ENCODE peak calls at places on chromosomes 2 and 18, in eight cellular contexts. H, R, A, F, C, J, S and I are unnamed samples.

GRCh38 chr2:210445116-210445707 is 31.3 kb downstream of the LANCL1 start:
- DNase-seq in H (peak; percentile 6), R (peak; percentile 20), A (peak; percentile 56), F (peak; percentile 58), C (peak; percentile 57), J (peak; percentile 37), S (peak; percentile 18), I (peak; percentile 36)

GRCh38 chr2:204971219-204971907 is 426.1 kb downstream of the PARD3B start:
- DNase-seq in H (no peak), R (no peak), A (no peak), F (no peak), C (no peak), J (no peak), S (no peak), I (no peak)

GRCh38 chr2:231928901-231929725 is 2.9 kb upstream of the NPPC start:
- DNase-seq in H (no peak), R (no peak), A (no peak), F (no peak), C (no peak), J (no peak), S (no peak), I (no peak)

GRCh38 chr2:234571620-234572407 is 74.9 kb upstream of the ARL4C start:
- DNase-seq in H (no peak), R (no peak), A (no peak), F (no peak), C (no peak), J (peak; percentile 60), S (peak; percentile 21), I (no peak)

GRCh38 chr2:206259615-206260426 is 14.6 kb upstream of the ZDBF2 start:
- DNase-seq in H (no peak), R (no peak), A (no peak), F (no peak), C (no peak), J (no peak), S (no peak), I (no peak)

GRCh38 chr2:44553456-44553855 is 191.7 kb downstream of the CAMKMT start:
- DNase-seq in H (no peak), R (no peak), A (peak; percentile 84), F (no peak), C (peak; percentile 79), J (no peak), S (no peak), I (no peak)

GRCh38 chr2:11364565-11364887 is 20.1 kb upstream of the ROCK2 start:
- DNase-seq in H (no peak), R (no peak), A (no peak), F (no peak), C (no peak), J (no peak), S (no peak), I (no peak)

GRCh38 chr18:22019193-22019592 is 150.2 kb upstream of the GATA6 start:
- DNase-seq in H (no peak), R (no peak), A (no peak), F (no peak), C (no peak), J (no peak), S (no peak), I (no peak)

GRCh38 chr2:119723784-119724467 is 35.8 kb upstream of the PTPN4 start:
- DNase-seq in H (no peak), R (no peak), A (no peak), F (no peak), C (no peak), J (no peak), S (no peak), I (no peak)

GRCh38 chr2:51424418-51424817 is 392.5 kb upstream of the NRXN1 start:
- DNase-seq in H (peak; percentile 26), R (peak; percentile 45), A (no peak), F (peak; percentile 29), C (peak; percentile 32), J (no peak), S (peak; percentile 8), I (no peak)

GRCh38 chr2:162545254-162545653 is 201.3 kb downstream of the GCA start:
- DNase-seq in H (no peak), R (peak; percentile 36), A (no peak), F (no peak), C (no peak), J (no peak), S (peak; percentile 20), I (no peak)

GRCh38 chr2:231046908-231047269 is 9.6 kb downstream of the C2orf72 start:
- DNase-seq in H (no peak), R (no peak), A (no peak), F (no peak), C (no peak), J (no peak), S (no peak), I (no peak)

GRCh38 chr2:143177081-143177786 is 48.0 kb downstream of the ARHGAP15 start:
- DNase-seq in H (no peak), R (no peak), A (no peak), F (no peak), C (no peak), J (peak; percentile 66), S (no peak), I (no peak)

GRCh38 chr2:115484983-115485382 is 1042.5 kb downstream of the DPP10 start:
- DNase-seq in H (no peak), R (no peak), A (no peak), F (no peak), C (no peak), J (no peak), S (no peak), I (no peak)

GRCh38 chr2:189232759-189233406 is 53.3 kb upstream of the COL5A2 start:
- DNase-seq in H (no peak), R (no peak), A (peak; percentile 55), F (no peak), C (no peak), J (no peak), S (no peak), I (no peak)

GRCh38 chr18:79942786-79943607 is 8.5 kb downstream of the SLC66A2 start:
- DNase-seq in H (no peak), R (no peak), A (no peak), F (no peak), C (no peak), J (no peak), S (peak; percentile 54), I (no peak)

GRCh38 chr2:198168651-198169050 is 364.3 kb downstream of the PLCL1 start:
- DNase-seq in H (no peak), R (no peak), A (peak; percentile 9), F (peak; percentile 8), C (no peak), J (no peak), S (no peak), I (no peak)

GRCh38 chr2:120732506-120733237 is 3.0 kb upstream of the GLI2 start:
- DNase-seq in H (no peak), R (no peak), A (no peak), F (no peak), C (no peak), J (no peak), S (no peak), I (no peak)

GRCh38 chr2:203062126-203062525 is 47.5 kb downstream of the NBEAL1 start:
- DNase-seq in H (no peak), R (no peak), A (no peak), F (peak; percentile 4), C (no peak), J (no peak), S (no peak), I (no peak)

GRCh38 chr2:127455566-127456493 is 37.6 kb downstream of the PROC start:
- DNase-seq in H (no peak), R (peak; percentile 78), A (no peak), F (peak; percentile 71), C (no peak), J (no peak), S (peak; percentile 33), I (no peak)

GRCh38 chr2:165313448-165313847 is 74.2 kb downstream of the SCN2A start:
- DNase-seq in H (no peak), R (no peak), A (no peak), F (no peak), C (no peak), J (no peak), S (no peak), I (no peak)

DNA sequence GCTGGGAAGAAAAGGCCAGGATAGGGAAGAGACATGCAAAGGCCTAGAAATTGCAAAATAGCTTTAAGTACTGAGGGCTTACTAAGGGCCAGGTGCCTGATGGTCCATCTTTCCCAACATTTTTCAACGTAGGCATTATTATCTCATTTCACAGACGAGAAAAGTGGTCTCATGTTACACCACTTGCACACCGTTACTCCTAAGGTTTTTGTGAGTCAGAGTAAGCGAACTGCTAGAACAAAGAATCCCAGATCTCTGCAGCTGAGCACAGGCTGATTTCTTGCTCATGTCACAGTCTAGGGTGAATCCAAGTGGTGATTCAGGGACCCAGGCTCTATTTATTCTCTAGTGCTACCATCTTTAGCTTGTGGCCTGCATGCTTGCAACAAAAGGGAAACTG is 25.8 kb downstream of the ADRA2B start:
- DNase-seq in H (no peak), R (no peak), A (no peak), F (no peak), C (peak; percentile 16), J (no peak), S (peak; percentile 34), I (no peak)
- H3K4me2 ChIP-seq in H (no peak overlapping the region), R (no peak overlapping the region), A (no peak overlapping the region), F (no peak overlapping the region), C (no peak overlapping the region), J (no peak overlapping the region), S (no peak overlapping the region), I (no peak overlapping the region)

GRCh38 chr2:130764821-130765115 is 9.4 kb downstream of the AMER3 start:
- DNase-seq in H (no peak), R (no peak), A (no peak), F (no peak), C (no peak), J (no peak), S (no peak), I (no peak)
- TF ChIP-seq EZH2phosphoT487 in H (no peak), R (no peak), A (no peak), F (no peak), C (no peak), J (no peak), S (no peak), I (no peak)

GRCh38 chr2:25598332-25598731 is 75.0 kb downstream of the DTNB start:
- DNase-seq in H (no peak), R (no peak), A (no peak), F (no peak), C (no peak), J (no peak), S (no peak), I (no peak)
- H3K27ac ChIP-seq in H (no peak overlapping the region), R (no peak overlapping the region), A (no peak overlapping the region), F (no peak overlapping the region), C (no peak overlapping the region), J (no peak overlapping the region), S (no peak overlapping the region), I (no peak overlapping the region)

GRCh38 chr2:46163031-46163430 is 134.2 kb upstream of the EPAS1 start:
- DNase-seq in H (no peak), R (no peak), A (no peak), F (no peak), C (no peak), J (no peak), S (no peak), I (no peak)

GRCh38 chr2:46165916-46166315 is 131.3 kb upstream of the EPAS1 start:
- DNase-seq in H (no peak), R (no peak), A (no peak), F (no peak), C (no peak), J (no peak), S (no peak), I (no peak)

GRCh38 chr2:46162329-46162870 is 134.8 kb upstream of the EPAS1 start:
- DNase-seq in H (no peak), R (no peak), A (peak; percentile 77), F (no peak), C (no peak), J (no peak), S (no peak), I (no peak)

GRCh38 chr2:46164581-46165301 is 132.5 kb upstream of the EPAS1 start:
- DNase-seq in H (no peak), R (no peak), A (peak; percentile 92), F (no peak), C (peak; percentile 99), J (no peak), S (peak; percentile 74), I (no peak)

GRCh38 chr2:46163804-46164569 is 133.2 kb upstream of the EPAS1 start:
- DNase-seq in H (no peak), R (no peak), A (peak; percentile 57), F (no peak), C (peak; percentile 99), J (no peak), S (peak; percentile 69), I (no peak)
- H3K4me2 ChIP-seq in H (peak overlapping the region; percentile 44), R (no peak overlapping the region), A (peak overlapping the region; percentile 65), F (no peak overlapping the region), C (peak overlapping the region; percentile 72), J (no peak overlapping the region), S (peak overlapping the region; percentile 51), I (peak overlapping the region; percentile 66)